ENCODE peak calls at places on chromosomes 6 and 20, in eight cellular contexts. Q is BJ, A is lung, Z is heart right ventricle, U is cardiac fibroblast, E is adrenal gland, P is lower leg skin, N is astrocyte. L is an unnamed sample.

GRCh38 chr20:5078399-5078958 is 41.3 kb downstream of the PCNA start:
- DNase-seq in Q (no peak), A (peak), Z (peak), U (peak), E (peak), P (peak), N (no peak), L (peak)

GRCh38 chr20:24049081-24049480 is 60.5 kb upstream of the GGTLC1 start:
- DNase-seq in Q (no peak), A (no peak), Z (no peak), U (no peak), E (no peak), P (no peak), N (no peak), L (no peak)

GRCh38 chr6:39074486-39074885 is 25.9 kb downstream of the GLP1R start:
- DNase-seq in Q (no peak), A (no peak), Z (no peak), U (no peak), E (no peak), P (peak), N (no peak), L (no peak)

GRCh38 chr6:63245420-63245819 is 34.2 kb downstream of the FKBP1C start:
- DNase-seq in Q (no peak), A (no peak), Z (no peak), U (no peak), E (no peak), P (no peak), N (no peak), L (no peak)

GRCh38 chr6:71510856-71511255 is 222.2 kb downstream of the OGFRL1 start:
- DNase-seq in Q (no peak), A (no peak), Z (no peak), U (no peak), E (no peak), P (no peak), N (no peak), L (no peak)

GRCh38 chr20:62010551-62011402 is 54.9 kb downstream of the TAF4 start:
- DNase-seq in Q (no peak), A (peak), Z (peak), U (peak), E (peak), P (no peak), N (peak), L (peak)

GRCh38 chr20:3786126-3786484 is 435 bp downstream of the CENPB start:
- DNase-seq in Q (no peak), A (no peak), Z (peak), U (peak), E (peak), P (peak), N (peak), L (peak)

GRCh38 chr20:51335329-51335841 is 207.1 kb downstream of the NFATC2 start:
- DNase-seq in Q (no peak), A (no peak), Z (no peak), U (peak), E (no peak), P (no peak), N (peak), L (peak)

GRCh38 chr20:840858-841567 is 7.5 kb downstream of the FAM110A start:
- DNase-seq in Q (no peak), A (peak), Z (no peak), U (no peak), E (no peak), P (no peak), N (no peak), L (no peak)

GRCh38 chr6:113433506-113433991 is 423.6 kb upstream of the MARCKS start:
- DNase-seq in Q (peak), A (peak), Z (peak), U (peak), E (peak), P (peak), N (peak), L (peak)

GRCh38 chr6:147389463-147389862 is 119.0 kb upstream of the SAMD5 start:
- DNase-seq in Q (no peak), A (no peak), Z (no peak), U (no peak), E (no peak), P (no peak), N (no peak), L (no peak)

GRCh38 chr6:147395158-147395557 is 113.3 kb upstream of the SAMD5 start:
- DNase-seq in Q (no peak), A (no peak), Z (no peak), U (peak), E (no peak), P (no peak), N (peak), L (peak)

GRCh38 chr6:147392917-147393625 is 115.4 kb upstream of the SAMD5 start:
- DNase-seq in Q (no peak), A (no peak), Z (no peak), U (no peak), E (no peak), P (no peak), N (no peak), L (no peak)

GRCh38 chr6:147384737-147385710 is 123.5 kb upstream of the SAMD5 start:
- DNase-seq in Q (no peak), A (no peak), Z (no peak), U (no peak), E (no peak), P (no peak), N (no peak), L (no peak)

GRCh38 chr6:147390909-147391536 is 117.5 kb upstream of the SAMD5 start:
- DNase-seq in Q (no peak), A (no peak), Z (no peak), U (peak), E (peak), P (no peak), N (peak), L (peak)
- TF ChIP-seq CTCF in Q (peak), A (no peak), Z (peak), U (peak), E (no peak), P (no peak), N (peak), L (peak)

GRCh38 chr6:116060572-116061283 is at the start of gene FRK:
- DNase-seq in Q (peak), A (peak), Z (no peak), U (peak), E (no peak), P (no peak), N (no peak), L (peak)

GRCh38 chr6:116059713-116060571 is 749 bp downstream of the FRK start:
- DNase-seq in Q (no peak), A (peak), Z (no peak), U (peak), E (no peak), P (no peak), N (peak), L (peak)

GRCh38 chr6:116062496-116062895 is 1.8 kb upstream of the FRK start:
- DNase-seq in Q (no peak), A (no peak), Z (no peak), U (no peak), E (no peak), P (no peak), N (no peak), L (no peak)

GRCh38 chr6:116055513-116055912 is 5.2 kb downstream of the FRK start:
- DNase-seq in Q (no peak), A (no peak), Z (no peak), U (no peak), E (no peak), P (no peak), N (no peak), L (no peak)

DNA sequence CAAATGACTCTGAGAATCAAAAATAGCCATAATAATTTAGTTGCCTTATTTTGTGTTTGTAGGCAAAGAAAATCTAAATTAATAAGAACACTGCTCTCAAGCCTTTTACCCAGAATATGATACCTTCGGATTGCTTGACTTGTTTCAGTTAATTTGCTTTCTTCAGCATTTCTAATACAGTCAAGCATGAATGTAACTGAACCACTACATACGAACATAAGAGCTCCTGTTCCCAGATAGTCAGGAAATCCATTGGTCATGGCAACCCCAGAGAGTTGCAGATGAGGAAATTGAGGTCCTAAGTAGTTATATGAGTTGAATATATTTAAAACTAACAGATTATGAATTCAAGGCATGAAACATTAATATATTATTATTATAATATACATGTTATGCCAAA is 2.9 kb downstream of the FRK start:
- DNase-seq in Q (no peak), A (no peak), Z (no peak), U (no peak), E (no peak), P (no peak), N (no peak), L (no peak)
- H3K4me3 ChIP-seq in Q (no peak), A (no peak), Z (no peak), U (no peak), E (no peak), P (no peak), N (no peak), L (no peak)

GRCh38 chr6:53294095-53294494 is 54.7 kb downstream of the ELOVL5 start:
- DNase-seq in Q (no peak), A (no peak), Z (no peak), U (no peak), E (no peak), P (no peak), N (no peak), L (peak)
- TF ChIP-seq CTCF in Q (peak), A (no peak), Z (peak), U (peak), E (peak), P (no peak), N (peak), L (peak)

DNA sequence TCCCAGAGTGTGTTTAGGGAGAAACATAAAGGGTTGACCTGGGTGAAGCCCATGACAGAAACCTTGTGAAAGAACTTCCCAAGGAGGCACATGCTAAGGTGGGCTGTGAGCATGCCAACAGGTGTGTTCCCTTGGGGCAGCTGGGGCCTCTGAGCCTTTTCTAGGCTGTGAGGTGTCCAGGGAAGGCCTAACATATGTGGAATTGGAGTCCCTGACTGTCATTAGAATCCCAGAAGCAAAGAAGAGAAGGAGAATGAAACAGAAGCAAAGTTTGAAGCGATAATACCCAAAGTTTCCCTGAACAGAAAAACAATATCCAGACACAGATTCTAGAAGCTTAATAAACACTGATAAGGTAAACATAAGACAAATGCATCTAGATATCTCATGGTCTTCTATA is 143.3 kb downstream of the CD83 start:
- DNase-seq in Q (no peak), A (no peak), Z (no peak), U (no peak), E (no peak), P (peak), N (no peak), L (no peak)
- H3K4me3 ChIP-seq in Q (no peak), A (no peak), Z (no peak), U (no peak), E (no peak), P (no peak), N (no peak), L (no peak)

GRCh38 chr6:73285674-73286283 is 22.8 kb upstream of the KHDC1 start:
- DNase-seq in Q (no peak), A (no peak), Z (no peak), U (peak), E (no peak), P (no peak), N (peak), L (peak)
- TF ChIP-seq CTCF in Q (peak), A (no peak), Z (peak), U (peak), E (peak), P (no peak), N (peak), L (peak)

DNA sequence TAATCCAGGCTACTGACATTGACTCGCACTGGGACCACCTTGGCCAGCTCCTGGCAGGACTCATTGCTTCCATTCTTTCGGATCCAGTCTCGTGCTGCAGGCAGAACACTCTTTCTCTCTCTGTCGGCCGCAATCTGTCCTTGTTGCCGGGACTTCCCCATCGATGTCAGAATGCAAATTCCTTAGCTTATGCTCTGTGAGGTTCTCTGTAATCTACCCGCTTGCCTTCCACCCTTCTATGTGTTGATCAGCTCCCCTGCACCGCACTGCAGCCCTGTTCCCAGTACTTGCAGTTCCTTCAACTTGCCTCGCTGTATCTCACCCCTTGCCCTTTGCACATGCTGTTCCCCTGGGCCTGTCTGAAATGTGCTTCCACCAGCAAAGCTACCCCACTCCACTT is 182.0 kb downstream of the PHACTR1 start:
- DNase-seq in Q (no peak), A (no peak), Z (no peak), U (no peak), E (no peak), P (no peak), N (no peak), L (no peak)
- H3K4me3 ChIP-seq in Q (no peak), A (no peak), Z (no peak), U (no peak), E (no peak), P (no peak), N (no peak), L (no peak)